ENCODE peak calls at places on chromosomes 2 and 18, in seven cellular contexts. P, S, H, R, V, G and C are unnamed samples.

GRCh38 chr2:70553334-70553583 is 367 bp downstream of the TGFA start:
- DNase-seq in P (no peak), S (no peak), H (no peak), R (peak; percentile 74), V (no peak), G (no peak), C (no peak)

GRCh38 chr2:241271641-241272297 is 43.7 kb downstream of the HDLBP start:
- DNase-seq in P (peak; percentile 96), S (peak; percentile 40), H (peak; percentile 46), R (peak; percentile 87), V (peak; percentile 83), G (peak; percentile 93), C (no peak)

GRCh38 chr2:15993232-15993610 is 52.9 kb downstream of the MYCN start:
- DNase-seq in P (no peak), S (no peak), H (no peak), R (no peak), V (no peak), G (no peak), C (no peak)

GRCh38 chr2:162258686-162259085 is 15.4 kb upstream of the FAP start:
- DNase-seq in P (no peak), S (no peak), H (peak; percentile 45), R (no peak), V (peak; percentile 52), G (no peak), C (no peak)

GRCh38 chr18:55302337-55302833 is 285.6 kb downstream of the TCF4 start:
- DNase-seq in P (no peak), S (no peak), H (no peak), R (no peak), V (no peak), G (no peak), C (no peak)

GRCh38 chr18:37783771-37784170 is 218.2 kb upstream of the CELF4 start:
- DNase-seq in P (no peak), S (no peak), H (no peak), R (no peak), V (no peak), G (no peak), C (no peak)

GRCh38 chr2:230642966-230643365 is 69.7 kb upstream of the CAB39 start:
- DNase-seq in P (peak; percentile 32), S (no peak), H (no peak), R (no peak), V (no peak), G (no peak), C (no peak)

GRCh38 chr2:22355816-22356433 is 1029.1 kb upstream of the KLHL29 start:
- DNase-seq in P (no peak), S (no peak), H (no peak), R (no peak), V (peak; percentile 4), G (no peak), C (no peak)

GRCh38 chr2:174697267-174697666 is 67.0 kb downstream of the CHRNA1 start:
- DNase-seq in P (no peak), S (no peak), H (no peak), R (no peak), V (peak; percentile 70), G (no peak), C (no peak)

GRCh38 chr2:128984855-128985254 is 666.2 kb upstream of the HS6ST1 start:
- DNase-seq in P (no peak), S (no peak), H (no peak), R (no peak), V (no peak), G (no peak), C (no peak)

GRCh38 chr2:230684222-230685164 is 28.1 kb upstream of the CAB39 start:
- DNase-seq in P (no peak), S (no peak), H (no peak), R (no peak), V (peak; percentile 32), G (no peak), C (peak; percentile 83)

GRCh38 chr2:86249843-86250402 is 50.7 kb downstream of the MRPL35 start:
- DNase-seq in P (no peak), S (no peak), H (no peak), R (no peak), V (no peak), G (no peak), C (no peak)

GRCh38 chr2:10218036-10218435 is 84.7 kb upstream of the HPCAL1 start:
- DNase-seq in P (peak; percentile 87), S (no peak), H (no peak), R (no peak), V (no peak), G (no peak), C (peak; percentile 37)

GRCh38 chr2:19408592-19408991 is 50.2 kb upstream of the OSR1 start:
- DNase-seq in P (no peak), S (no peak), H (peak; percentile 4), R (no peak), V (peak; percentile 16), G (no peak), C (no peak)

GRCh38 chr2:96665083-96665569 is 22.6 kb downstream of the FER1L5 start:
- DNase-seq in P (no peak), S (peak; percentile 98), H (peak; percentile 99), R (no peak), V (peak; percentile 100), G (no peak), C (peak; percentile 73)

GRCh38 chr18:20971886-20972267 is 139.7 kb downstream of the ROCK1 start:
- DNase-seq in P (no peak), S (no peak), H (no peak), R (no peak), V (peak; percentile 70), G (no peak), C (no peak)

GRCh38 chr2:220202066-220202465 is 574.6 kb downstream of the SLC4A3 start:
- DNase-seq in P (no peak), S (no peak), H (no peak), R (no peak), V (no peak), G (no peak), C (no peak)

GRCh38 chr2:234835738-234836137 is 116.1 kb upstream of the SH3BP4 start:
- DNase-seq in P (no peak), S (no peak), H (no peak), R (no peak), V (no peak), G (no peak), C (no peak)

GRCh38 chr2:215521031-215521430 is 85.2 kb upstream of the FN1 start:
- DNase-seq in P (no peak), S (no peak), H (no peak), R (no peak), V (no peak), G (no peak), C (no peak)

GRCh38 chr2:157809212-157809611 is 66.9 kb downstream of the ACVR1 start:
- DNase-seq in P (no peak), S (no peak), H (no peak), R (no peak), V (peak; percentile 81), G (no peak), C (no peak)

GRCh38 chr18:59218018-59218417 is 1.9 kb upstream of the GRP start:
- DNase-seq in P (no peak), S (no peak), H (no peak), R (no peak), V (no peak), G (no peak), C (no peak)

GRCh38 chr2:181523756-181524155 is 66.6 kb downstream of the ITGA4 start:
- DNase-seq in P (no peak), S (no peak), H (no peak), R (no peak), V (no peak), G (no peak), C (no peak)

GRCh38 chr2:196925768-196926561 is 542 bp downstream of the PGAP1 start:
- DNase-seq in P (no peak), S (no peak), H (no peak), R (peak; percentile 57), V (peak; percentile 35), G (peak; percentile 66), C (no peak)

GRCh38 chr2:78682781-78683180 is 342.7 kb upstream of the REG3G start:
- DNase-seq in P (no peak), S (no peak), H (no peak), R (no peak), V (peak; percentile 18), G (no peak), C (no peak)

GRCh38 chr2:53593891-53594585 is 173.6 kb upstream of the CHAC2 start:
- DNase-seq in P (no peak), S (peak; percentile 14), H (peak; percentile 33), R (no peak), V (peak; percentile 66), G (no peak), C (no peak)

GRCh38 chr2:103809946-103810345 is 1044.0 kb upstream of the POU3F3 start:
- DNase-seq in P (no peak), S (no peak), H (no peak), R (no peak), V (no peak), G (no peak), C (no peak)

GRCh38 chr2:197571622-197572271 is 55.9 kb downstream of the MOB4 start:
- DNase-seq in P (no peak), S (no peak), H (no peak), R (no peak), V (peak; percentile 57), G (no peak), C (no peak)

DNA sequence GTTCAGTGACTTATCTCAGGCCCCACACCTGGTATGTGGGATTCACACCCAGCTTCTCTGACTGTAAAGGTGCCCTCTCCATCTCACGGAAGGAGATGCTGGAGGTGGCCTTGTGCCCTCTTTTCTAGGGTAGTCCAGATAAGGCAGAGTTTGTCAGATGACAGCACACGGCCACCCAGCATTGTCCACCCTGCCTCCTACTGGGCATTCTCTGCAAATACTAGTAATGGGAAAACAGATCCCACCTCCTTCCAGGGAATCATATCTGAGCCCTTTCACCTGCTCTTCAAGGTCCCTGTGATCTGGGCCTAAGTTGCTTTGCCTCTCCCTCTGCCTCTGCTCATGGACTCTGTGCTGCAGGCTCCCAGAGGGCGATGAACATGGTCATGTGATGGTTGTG is 214.7 kb downstream of the CLIP4 start:
- DNase-seq in P (no peak), S (no peak), H (no peak), R (no peak), V (no peak), G (no peak), C (no peak)
- TF ChIP-seq CTCF in P (peak; percentile 32), S (no peak), H (peak; percentile 18), R (no peak), V (peak; percentile 46), G (peak; percentile 14), C (no peak)

DNA sequence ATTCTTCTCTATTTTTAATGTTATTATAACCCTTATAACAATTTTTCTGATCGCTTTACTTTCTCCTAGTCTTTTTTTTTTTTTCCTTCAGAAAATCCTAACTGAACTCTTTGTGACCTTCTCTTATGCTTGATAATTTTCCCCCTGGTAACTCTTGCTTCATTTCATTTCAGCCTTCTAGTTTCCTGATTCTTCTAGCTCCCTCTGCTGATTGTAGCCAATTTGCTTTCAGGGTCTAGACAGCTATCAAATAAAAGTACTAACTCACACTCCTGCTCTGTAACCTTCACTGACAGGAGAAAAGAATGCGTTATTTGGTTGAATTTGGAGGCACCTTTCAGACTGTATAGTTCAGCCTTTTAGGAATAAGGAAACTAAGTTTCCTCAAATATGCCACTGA is 99.5 kb downstream of the RBM43 start:
- DNase-seq in P (no peak), S (peak; percentile 28), H (peak; percentile 35), R (no peak), V (peak; percentile 72), G (no peak), C (no peak)
- TF ChIP-seq CTCF in P (peak; percentile 78), S (peak; percentile 44), H (peak; percentile 59), R (no peak), V (peak; percentile 67), G (peak; percentile 7), C (peak; percentile 31)

GRCh38 chr2:214410918-214411554 is at the start of gene VWC2L:
- DNase-seq in P (no peak), S (peak; percentile 14), H (peak; percentile 18), R (peak; percentile 33), V (peak; percentile 80), G (peak; percentile 83), C (peak; percentile 67)
- TF ChIP-seq CTCF in P (no peak), S (no peak), H (no peak), R (no peak), V (no peak), G (no peak), C (no peak)

GRCh38 chr2:11715987-11716652 is 30.3 kb upstream of the LPIN1 start:
- DNase-seq in P (no peak), S (no peak), H (no peak), R (no peak), V (no peak), G (no peak), C (no peak)
- TF ChIP-seq CTCF in P (no peak), S (no peak), H (no peak), R (no peak), V (no peak), G (no peak), C (no peak)